ENCODE peak calls at places on chromosomes 1 and 21, in nine cellular contexts. N is GM23248, F is OCI-LY7, M is SK-N-SH, A is GM23338, J is MM.1S, K is HCT116, B is neural progenitor cell, V is PC-3. Z is an unnamed sample.
A peak's percentile ranks its signal among the peaks of the same experiment; 100 is the strongest.

GRCh38 chr1:2330511-2331199 is 60.7 kb downstream of the MORN1 start:
- DNase-seq in N (peak; percentile 96), F (no peak), M (no peak), A (no peak), J (no peak), K (no peak), B (no peak), V (no peak), Z (peak; percentile 81)

GRCh38 chr1:219342836-219343235 is 169.2 kb downstream of the LYPLAL1 start:
- DNase-seq in N (no peak), F (no peak), M (no peak), A (no peak), J (no peak), K (no peak), B (no peak), V (no peak), Z (no peak)

GRCh38 chr21:41054206-41054605 is 113.8 kb upstream of the BACE2 start:
- DNase-seq in N (no peak), F (no peak), M (no peak), A (no peak), J (no peak), K (no peak), B (no peak), V (no peak), Z (no peak)

GRCh38 chr1:231557898-231558710 is 29.6 kb downstream of the TSNAX start:
- DNase-seq in N (peak; percentile 53), F (no peak), M (no peak), A (no peak), J (no peak), K (no peak), B (no peak), V (peak; percentile 22), Z (no peak)

GRCh38 chr1:99554727-99555126 is 91.2 kb upstream of the PALMD start:
- DNase-seq in N (no peak), F (no peak), M (no peak), A (no peak), J (no peak), K (no peak), B (no peak), V (peak; percentile 28), Z (no peak)

GRCh38 chr1:218273757-218274505 is 11.2 kb upstream of the RRP15 start:
- DNase-seq in N (no peak), F (peak; percentile 9), M (no peak), A (no peak), J (no peak), K (no peak), B (peak; percentile 61), V (no peak), Z (no peak)

GRCh38 chr1:33224166-33224707 is 32.1 kb upstream of the ZNF362 start:
- DNase-seq in N (no peak), F (no peak), M (no peak), A (no peak), J (no peak), K (no peak), B (no peak), V (no peak), Z (no peak)

GRCh38 chr1:172960454-172961208 is 90.1 kb downstream of the TNFSF18 start:
- DNase-seq in N (peak; percentile 54), F (no peak), M (no peak), A (peak; percentile 7), J (no peak), K (no peak), B (no peak), V (peak; percentile 54), Z (no peak)

GRCh38 chr1:1535989-1536937 is 4.2 kb downstream of the TMEM240 start:
- DNase-seq in N (no peak), F (no peak), M (no peak), A (no peak), J (no peak), K (no peak), B (no peak), V (no peak), Z (no peak)

GRCh38 chr21:34498623-34499022 is 13.4 kb downstream of the KCNE1 start:
- DNase-seq in N (no peak), F (no peak), M (no peak), A (no peak), J (no peak), K (no peak), B (no peak), V (no peak), Z (peak; percentile 61)

GRCh38 chr1:32901823-32902534 is 790 bp upstream of the TMEM54 start:
- DNase-seq in N (no peak), F (no peak), M (no peak), A (no peak), J (no peak), K (no peak), B (no peak), V (no peak), Z (no peak)

GRCh38 chr1:145855426-145855948 is 3.4 kb downstream of the PIAS3 start:
- DNase-seq in N (no peak), F (peak; percentile 57), M (no peak), A (no peak), J (no peak), K (no peak), B (no peak), V (no peak), Z (no peak)

GRCh38 chr1:152013664-152014237 is 20.1 kb upstream of the S100A10 start:
- DNase-seq in N (peak; percentile 78), F (peak; percentile 47), M (no peak), A (peak; percentile 87), J (peak; percentile 74), K (no peak), B (peak; percentile 72), V (peak; percentile 76), Z (peak; percentile 73)

GRCh38 chr1:226894826-226895225 is 24.4 kb downstream of the PSEN2 start:
- DNase-seq in N (no peak), F (no peak), M (no peak), A (no peak), J (no peak), K (no peak), B (no peak), V (no peak), Z (no peak)

GRCh38 chr1:36469163-36469562 is 5.0 kb upstream of the MRPS15 start:
- DNase-seq in N (no peak), F (no peak), M (no peak), A (no peak), J (no peak), K (no peak), B (no peak), V (no peak), Z (no peak)

GRCh38 chr1:167482184-167482583 is 36.1 kb downstream of the CD247 start:
- DNase-seq in N (no peak), F (no peak), M (no peak), A (no peak), J (no peak), K (no peak), B (no peak), V (no peak), Z (no peak)

DNA sequence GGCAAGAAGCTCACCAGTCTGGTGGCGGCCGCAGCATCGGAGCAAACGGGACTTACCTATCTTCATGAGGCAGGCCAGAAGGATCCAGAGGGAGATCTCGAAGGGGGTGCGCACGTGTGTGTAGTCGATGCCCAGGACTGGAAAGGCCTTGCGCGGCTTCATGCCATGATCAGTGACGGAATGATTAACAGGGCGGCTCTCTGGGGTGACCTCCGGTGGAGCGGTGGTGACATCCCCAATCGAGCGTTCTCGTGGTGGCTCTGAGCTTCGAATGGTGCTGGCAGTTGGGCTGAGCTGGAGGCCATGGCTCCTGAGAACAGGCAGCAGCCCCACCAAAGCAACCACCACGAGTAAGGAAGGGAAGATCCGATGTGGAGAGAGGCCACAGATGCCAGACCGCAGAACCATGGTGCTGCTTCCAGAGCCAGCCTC is 982 bp downstream of the SLC9A1 start:
- DNase-seq in N (no peak), F (no peak), M (no peak), A (no peak), J (no peak), K (no peak), B (no peak), V (no peak), Z (no peak)
- H2AFZ ChIP-seq in N (no peak overlapping the region), F (no peak overlapping the region), M (no peak overlapping the region), A (peak overlapping the region; percentile 89), J (no peak overlapping the region), K (no peak overlapping the region), B (no peak overlapping the region), V (no peak overlapping the region), Z (no peak overlapping the region)

GRCh38 chr1:236495359-236496120 is 28.2 kb upstream of the LGALS8 start:
- DNase-seq in N (no peak), F (no peak), M (no peak), A (peak; percentile 48), J (no peak), K (no peak), B (peak; percentile 44), V (no peak), Z (peak; percentile 29)
- TF ChIP-seq EZH2phosphoT487 in N (no peak), F (no peak), M (no peak), A (no peak), J (no peak), K (no peak), B (no peak), V (no peak), Z (no peak)

DNA sequence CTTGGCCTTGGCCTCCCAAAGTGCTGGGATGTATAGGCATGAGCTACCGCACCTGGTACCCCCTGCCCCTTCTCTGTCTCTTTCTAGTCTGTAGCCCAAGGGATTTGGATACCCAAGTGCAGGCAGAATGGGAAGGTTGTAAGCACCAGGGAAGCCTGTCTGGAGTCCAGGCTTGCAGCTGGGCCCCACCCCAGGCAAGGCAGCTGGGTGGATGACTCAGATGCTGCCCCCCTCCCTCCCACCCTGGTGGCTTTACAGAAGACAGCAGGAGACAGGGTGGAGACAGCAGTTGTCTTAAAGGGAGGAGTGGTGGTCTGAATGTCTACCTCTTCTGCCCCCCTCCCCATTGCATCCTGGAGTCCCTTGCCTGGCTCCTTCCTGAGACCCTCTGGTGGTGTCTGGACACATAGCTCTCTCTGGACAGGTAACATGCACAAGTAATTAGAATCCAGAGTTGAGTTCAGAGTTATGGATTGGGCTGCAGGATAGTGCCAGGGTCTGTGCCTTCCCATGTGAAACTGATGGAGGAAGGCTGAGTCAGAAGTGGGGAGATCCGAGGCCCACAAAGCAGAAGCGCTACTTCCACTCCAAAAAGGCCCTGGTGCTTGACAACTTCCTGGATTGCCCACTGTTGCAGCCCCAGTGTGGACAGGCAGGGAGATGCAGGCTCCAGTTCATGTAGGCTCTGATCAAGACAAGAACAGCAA is 5.1 kb downstream of the LMNA start:
- DNase-seq in N (peak; percentile 91), F (peak; percentile 21), M (no peak), A (no peak), J (no peak), K (no peak), B (no peak), V (peak; percentile 79), Z (peak; percentile 75)
- H3K4me3 ChIP-seq in N (peak overlapping the region; percentile 100), F (no peak overlapping the region), M (no peak overlapping the region), A (no peak overlapping the region), J (no peak overlapping the region), K (no peak overlapping the region), B (no peak overlapping the region), V (peak overlapping the region; percentile 54), Z (no peak overlapping the region)

GRCh38 chr1:210684466-210685294 is 356.0 kb downstream of the HHAT start:
- DNase-seq in N (no peak), F (no peak), M (no peak), A (no peak), J (peak; percentile 83), K (no peak), B (no peak), V (no peak), Z (no peak)
- H2AFZ ChIP-seq in N (no peak overlapping the region), F (no peak overlapping the region), M (no peak overlapping the region), A (no peak overlapping the region), J (no peak overlapping the region), K (no peak overlapping the region), B (no peak overlapping the region), V (no peak overlapping the region), Z (no peak overlapping the region)

Z was measured in hepatocyte.